ENCODE peak calls at places on chromosomes 5 and 9, in eight cellular contexts. D, A, F, R, N, H, T and I are unnamed samples.

GRCh38 chr5:98656106-98656795 is 117.2 kb upstream of the RGMB start:
- DNase-seq in A (no peak), D (no peak), R (peak; percentile 30), T (no peak), N (no peak), F (no peak), H (no peak), I (no peak)

GRCh38 chr9:93290495-93291434 is 106.8 kb downstream of the WNK2 start:
- DNase-seq in F (no peak), H (no peak), T (no peak), D (no peak), A (peak; percentile 69), N (no peak), R (no peak), I (no peak)

GRCh38 chr5:1423901-1424603 is 21.2 kb downstream of the SLC6A3 start:
- DNase-seq in D (no peak), T (no peak), H (no peak), F (no peak), R (no peak), A (peak; percentile 52), N (no peak), I (no peak)

GRCh38 chr9:4106744-4107143 is 193.1 kb downstream of the GLIS3 start:
- DNase-seq in F (no peak), H (no peak), T (no peak), R (peak; percentile 97), N (peak; percentile 25), D (no peak), A (no peak), I (no peak)

GRCh38 chr9:4713849-4714248 is 27.2 kb downstream of the AK3 start:
- DNase-seq in N (no peak), A (no peak), H (no peak), D (no peak), F (no peak), R (peak; percentile 6), T (no peak), I (no peak)

GRCh38 chr9:6024035-6024554 is 8.7 kb upstream of the RANBP6 start:
- DNase-seq in F (no peak), H (no peak), T (no peak), D (no peak), N (peak; percentile 21), R (no peak), A (no peak), I (no peak)

GRCh38 chr5:122559676-122560075 is 215.2 kb upstream of the SNX2 start:
- DNase-seq in H (no peak), N (no peak), D (no peak), R (peak; percentile 8), A (no peak), T (no peak), F (no peak), I (no peak)

GRCh38 chr9:107612136-107612535 is 122.6 kb upstream of the KLF4 start:
- DNase-seq in A (peak; percentile 87), T (no peak), F (peak; percentile 76), N (peak; percentile 65), R (no peak), H (peak; percentile 86), D (peak; percentile 68), I (no peak)

GRCh38 chr9:81083062-81083461 is 606.3 kb downstream of the TLE1 start:
- DNase-seq in R (peak; percentile 14), D (no peak), N (peak; percentile 37), T (no peak), H (no peak), F (no peak), A (no peak), I (no peak)

GRCh38 chr9:37066139-37066725 is 32.2 kb upstream of the PAX5 start:
- DNase-seq in A (no peak), F (no peak), H (no peak), N (no peak), D (no peak), R (no peak), T (no peak), I (no peak)

GRCh38 chr5:138568061-138568824 is 7.0 kb downstream of the HSPA9 start:
- DNase-seq in R (peak; percentile 57), D (no peak), H (no peak), A (no peak), N (no peak), T (no peak), F (no peak), I (no peak)

GRCh38 chr9:123834907-123835562 is 94.9 kb downstream of the DENND1A start:
- DNase-seq in D (no peak), F (no peak), N (peak; percentile 8), R (peak; percentile 42), H (no peak), T (no peak), A (no peak), I (no peak)

GRCh38 chr9:91750343-91750742 is 199.7 kb downstream of the ROR2 start:
- DNase-seq in R (no peak), D (no peak), N (no peak), A (peak; percentile 44), H (no peak), T (no peak), F (no peak), I (no peak)

GRCh38 chr5:135670588-135670987 is 91.8 kb upstream of the CXCL14 start:
- DNase-seq in H (no peak), T (no peak), R (no peak), F (no peak), D (no peak), A (no peak), N (no peak), I (no peak)

GRCh38 chr5:135669416-135669815 is 90.6 kb upstream of the CXCL14 start:
- DNase-seq in F (no peak), H (no peak), R (no peak), T (no peak), N (no peak), A (no peak), D (no peak), I (no peak)

GRCh38 chr5:135667662-135668061 is 88.9 kb upstream of the CXCL14 start:
- DNase-seq in D (no peak), A (no peak), T (no peak), N (no peak), F (no peak), R (no peak), H (no peak), I (no peak)

GRCh38 chr5:135671052-135671451 is 92.3 kb upstream of the CXCL14 start:
- DNase-seq in R (no peak), N (no peak), A (no peak), D (no peak), T (no peak), H (no peak), F (no peak), I (no peak)

DNA sequence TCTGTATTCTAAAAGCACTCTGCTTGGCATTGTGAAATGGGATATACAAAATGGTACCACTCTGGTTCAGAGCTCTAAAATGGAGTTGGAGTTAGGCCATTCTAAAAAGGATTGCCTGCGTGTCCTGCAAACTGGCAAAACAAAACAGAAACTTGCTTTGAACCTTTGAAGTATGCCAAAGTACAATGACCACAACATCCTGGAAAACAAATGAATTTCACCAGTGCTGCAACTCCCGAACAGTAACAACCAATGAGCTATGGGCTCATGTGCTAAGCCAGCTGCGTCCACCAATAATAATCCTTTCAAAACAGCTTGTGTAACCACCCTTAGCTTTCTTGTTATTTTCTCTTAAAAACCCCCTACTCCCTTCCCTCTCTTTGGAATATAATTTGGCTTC is 88.4 kb upstream of the CXCL14 start:
- DNase-seq in A (no peak), T (no peak), R (no peak), D (no peak), N (no peak), H (no peak), F (no peak), I (no peak)
- H3K27ac ChIP-seq in A (no peak overlapping the region), T (no peak overlapping the region), R (no peak overlapping the region), D (no peak overlapping the region), N (no peak overlapping the region), H (no peak overlapping the region), F (no peak overlapping the region), I (no peak overlapping the region)

DNA sequence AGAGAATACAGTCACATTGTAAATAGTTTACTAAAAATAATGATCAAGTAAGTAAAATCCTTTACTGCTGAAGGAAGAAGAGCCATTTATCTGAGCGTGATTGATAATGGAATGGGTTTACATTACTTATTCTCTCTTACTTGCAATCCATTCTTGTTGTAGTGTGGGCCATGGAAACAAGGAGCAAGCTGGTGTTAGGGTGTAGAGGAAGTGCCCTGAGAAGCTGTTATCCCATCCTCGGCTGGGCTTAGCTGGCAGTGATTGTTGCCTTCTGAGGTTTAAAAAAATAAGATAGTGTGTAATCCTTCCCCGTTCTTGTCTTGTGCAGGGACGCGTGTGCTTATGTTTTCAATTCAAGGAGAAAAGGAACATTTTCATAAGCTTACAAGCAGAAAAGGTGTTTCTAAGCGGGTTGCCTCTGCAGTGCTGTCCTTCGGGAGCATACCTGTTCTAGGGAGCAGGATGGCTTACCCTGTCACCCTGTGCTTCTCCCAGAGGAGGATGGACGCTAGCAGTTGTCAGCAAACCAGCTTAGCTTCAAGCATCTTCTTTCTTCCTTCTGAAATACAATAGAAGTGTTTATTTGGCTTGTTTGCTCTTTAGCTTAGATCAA is 188.3 kb downstream of the ARHGEF28 start:
- DNase-seq in H (no peak), D (no peak), A (no peak), R (no peak), T (no peak), N (no peak), F (no peak), I (no peak)
- H3K4me3 ChIP-seq in H (no peak overlapping the region), D (no peak overlapping the region), A (no peak overlapping the region), R (no peak overlapping the region), T (no peak overlapping the region), N (no peak overlapping the region), F (no peak overlapping the region), I (no peak overlapping the region)

DNA sequence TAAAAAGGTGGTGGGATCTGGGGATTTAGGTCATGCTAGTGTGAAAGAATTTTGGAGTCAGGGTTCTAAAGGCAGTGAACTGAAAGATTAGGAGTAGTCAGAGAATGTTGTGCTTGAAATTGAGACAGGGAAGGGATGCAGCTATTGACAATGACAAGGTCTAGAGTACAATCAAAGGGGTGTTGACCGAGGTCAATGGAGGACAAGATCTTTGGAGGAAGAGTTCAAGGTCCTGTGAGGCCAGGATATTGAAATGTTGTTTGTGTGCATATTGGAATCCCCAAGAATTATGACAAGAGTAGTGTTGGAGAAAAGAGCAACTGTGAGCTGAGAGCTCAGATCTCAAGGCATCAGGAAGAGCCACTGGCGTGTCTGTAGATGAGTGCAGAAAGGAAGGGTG is 116.9 kb downstream of the RASGRF2 start:
- DNase-seq in N (no peak), D (no peak), T (no peak), A (no peak), H (no peak), F (no peak), R (no peak), I (no peak)
- H3K27ac ChIP-seq in N (no peak overlapping the region), D (no peak overlapping the region), T (no peak overlapping the region), A (no peak overlapping the region), H (no peak overlapping the region), F (no peak overlapping the region), R (no peak overlapping the region), I (no peak overlapping the region)

DNA sequence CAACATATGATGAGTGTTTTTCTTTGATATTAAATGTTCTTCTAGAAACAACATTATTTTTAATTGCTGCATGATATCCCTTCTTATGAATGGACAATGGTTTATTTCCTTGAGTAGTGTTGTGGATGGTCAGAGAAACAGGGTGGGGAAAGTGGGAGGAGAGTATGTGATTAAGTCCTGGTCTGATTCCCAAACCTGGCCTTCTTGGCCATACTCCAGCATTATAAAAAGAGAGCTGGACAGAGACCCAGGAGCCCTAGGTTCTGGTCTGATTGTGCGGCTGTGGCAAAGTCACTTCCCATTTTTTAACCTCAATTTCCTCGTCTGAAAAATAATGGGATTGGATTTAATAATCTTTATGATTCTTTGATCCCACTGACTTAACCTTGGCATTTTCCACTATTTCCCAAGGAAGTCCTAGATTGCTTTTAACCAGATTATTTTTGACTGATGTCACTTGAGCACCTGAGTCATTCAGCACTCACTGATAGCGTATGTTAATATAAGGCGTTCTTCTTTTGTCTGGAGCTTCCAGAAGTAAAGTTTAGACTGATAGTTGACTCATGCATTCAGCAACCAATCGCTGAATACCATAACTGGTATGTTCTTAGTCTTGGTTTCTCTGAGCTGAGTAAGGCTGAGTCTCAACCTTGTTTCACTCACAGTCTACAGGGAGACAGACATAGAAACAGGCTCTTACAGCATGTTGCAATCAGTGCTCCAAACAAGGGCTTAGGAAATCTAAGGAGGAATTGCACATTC is 26.2 kb downstream of the OSMR start:
- DNase-seq in T (no peak), N (no peak), H (no peak), A (no peak), R (peak; percentile 99), F (no peak), D (no peak), I (no peak)
- H3K4me3 ChIP-seq in T (no peak overlapping the region), N (no peak overlapping the region), H (no peak overlapping the region), A (no peak overlapping the region), R (no peak overlapping the region), F (no peak overlapping the region), D (no peak overlapping the region), I (no peak overlapping the region)